ENCODE peak calls at places on chromosomes 6 and 20, in five cellular contexts. One of them, this sample, is unnamed.

GRCh38 chr20:29743101-29743931 is 1514.1 kb upstream of the DEFB115 start:
- ATAC-seq in right lobe of liver: no peak
- ATAC-seq in PC-3: no peak
- ATAC-seq in lower lobe of right lung: peak
- ATAC-seq in natural killer cell treated with Interleukin-12 subunit alpha and Interleukin-12 subunit beta and Interleukin-15 and Interleukin-18, amount 100 ng/mL, for 72 hours: no peak
- ATAC-seq in this sample: peak

GRCh38 chr6:63783096-63783495 is 147.5 kb downstream of the PHF3 start:
- ATAC-seq in lower lobe of right lung: no peak
- ATAC-seq in right lobe of liver: peak
- ATAC-seq in natural killer cell treated with Interleukin-12 subunit alpha and Interleukin-12 subunit beta and Interleukin-15 and Interleukin-18, amount 100 ng/mL, for 72 hours: no peak
- ATAC-seq in PC-3: no peak
- ATAC-seq in this sample: no peak

GRCh38 chr20:840858-841567 is 7.5 kb downstream of the FAM110A start:
- ATAC-seq in natural killer cell treated with Interleukin-12 subunit alpha and Interleukin-12 subunit beta and Interleukin-15 and Interleukin-18, amount 100 ng/mL, for 72 hours: no peak
- ATAC-seq in PC-3: peak
- ATAC-seq in right lobe of liver: peak
- ATAC-seq in lower lobe of right lung: peak
- ATAC-seq in this sample: peak

GRCh38 chr20:20721489-20721888 is 9.0 kb upstream of the RALGAPA2 start:
- ATAC-seq in right lobe of liver: no peak
- ATAC-seq in natural killer cell treated with Interleukin-12 subunit alpha and Interleukin-12 subunit beta and Interleukin-15 and Interleukin-18, amount 100 ng/mL, for 72 hours: no peak
- ATAC-seq in PC-3: no peak
- ATAC-seq in lower lobe of right lung: no peak
- ATAC-seq in this sample: no peak

GRCh38 chr20:46568570-46569129 is 18.2 kb upstream of the OCSTAMP start:
- ATAC-seq in PC-3: peak
- ATAC-seq in lower lobe of right lung: peak
- ATAC-seq in natural killer cell treated with Interleukin-12 subunit alpha and Interleukin-12 subunit beta and Interleukin-15 and Interleukin-18, amount 100 ng/mL, for 72 hours: no peak
- ATAC-seq in right lobe of liver: peak
- ATAC-seq in this sample: no peak

GRCh38 chr6:166954118-166954713 is 2.1 kb downstream of the RNASET2 start:
- ATAC-seq in right lobe of liver: no peak
- ATAC-seq in PC-3: no peak
- ATAC-seq in natural killer cell treated with Interleukin-12 subunit alpha and Interleukin-12 subunit beta and Interleukin-15 and Interleukin-18, amount 100 ng/mL, for 72 hours: no peak
- ATAC-seq in lower lobe of right lung: no peak
- ATAC-seq in this sample: no peak

GRCh38 chr6:31395832-31396231 is 7.6 kb upstream of the MICA start:
- ATAC-seq in PC-3: no peak
- ATAC-seq in lower lobe of right lung: no peak
- ATAC-seq in natural killer cell treated with Interleukin-12 subunit alpha and Interleukin-12 subunit beta and Interleukin-15 and Interleukin-18, amount 100 ng/mL, for 72 hours: no peak
- ATAC-seq in right lobe of liver: no peak
- ATAC-seq in this sample: no peak

GRCh38 chr6:92497281-92497680 is 922.1 kb downstream of the EPHA7 start:
- ATAC-seq in natural killer cell treated with Interleukin-12 subunit alpha and Interleukin-12 subunit beta and Interleukin-15 and Interleukin-18, amount 100 ng/mL, for 72 hours: no peak
- ATAC-seq in right lobe of liver: no peak
- ATAC-seq in lower lobe of right lung: no peak
- ATAC-seq in PC-3: no peak
- ATAC-seq in this sample: no peak

GRCh38 chr6:6678185-6678671 is 89.7 kb downstream of the LY86 start:
- ATAC-seq in right lobe of liver: peak
- ATAC-seq in lower lobe of right lung: peak
- ATAC-seq in PC-3: peak
- ATAC-seq in natural killer cell treated with Interleukin-12 subunit alpha and Interleukin-12 subunit beta and Interleukin-15 and Interleukin-18, amount 100 ng/mL, for 72 hours: no peak
- ATAC-seq in this sample: peak

GRCh38 chr6:167125405-167125804 is 2.5 kb downstream of the CCR6 start:
- ATAC-seq in right lobe of liver: no peak
- ATAC-seq in natural killer cell treated with Interleukin-12 subunit alpha and Interleukin-12 subunit beta and Interleukin-15 and Interleukin-18, amount 100 ng/mL, for 72 hours: no peak
- ATAC-seq in PC-3: no peak
- ATAC-seq in lower lobe of right lung: no peak
- ATAC-seq in this sample: no peak

GRCh38 chr6:106939848-106940247 is 34.7 kb downstream of the CD24 start:
- ATAC-seq in natural killer cell treated with Interleukin-12 subunit alpha and Interleukin-12 subunit beta and Interleukin-15 and Interleukin-18, amount 100 ng/mL, for 72 hours: no peak
- ATAC-seq in right lobe of liver: no peak
- ATAC-seq in PC-3: no peak
- ATAC-seq in lower lobe of right lung: peak
- ATAC-seq in this sample: peak

GRCh38 chr20:4192378-4193048 is 177.2 kb upstream of the RNF24 start:
- ATAC-seq in PC-3: peak
- ATAC-seq in lower lobe of right lung: peak
- ATAC-seq in natural killer cell treated with Interleukin-12 subunit alpha and Interleukin-12 subunit beta and Interleukin-15 and Interleukin-18, amount 100 ng/mL, for 72 hours: no peak
- ATAC-seq in right lobe of liver: peak
- ATAC-seq in this sample: peak

GRCh38 chr20:15176929-15177328 is 839.5 kb upstream of the FLRT3 start:
- ATAC-seq in lower lobe of right lung: peak
- ATAC-seq in natural killer cell treated with Interleukin-12 subunit alpha and Interleukin-12 subunit beta and Interleukin-15 and Interleukin-18, amount 100 ng/mL, for 72 hours: no peak
- ATAC-seq in right lobe of liver: no peak
- ATAC-seq in PC-3: no peak
- ATAC-seq in this sample: peak

This sample was measured in esophagus mucosa.